ENCODE peak calls at places on chromosomes 16 and 17, in eight cellular contexts. R is non-pigmented ciliary epithelial cell; C is T-helper 1 cell; F is H1; A is AG09309; B is iris pigment epithelial cell; K is activated CD8-positive, alpha-beta memory T cell treated with anti-CD3 and anti-CD28 coated beads, Interleukin-2, amount 50 U/mL, for 48 hours; Q is astrocyte of the cerebellum. G is an unnamed sample.
A peak's percentile ranks its signal among the peaks of the same experiment; 100 is the strongest.

GRCh38 chr16:57689772-57690558 is 4.6 kb upstream of the DRC7 start:
- DNase-seq in R (no peak), C (no peak), F (no peak), A (no peak), B (peak; percentile 34), K (peak; percentile 67), Q (no peak), G (no peak)

GRCh38 chr16:66954097-66954659 is 6.9 kb upstream of the CES3 start:
- DNase-seq in R (no peak), C (peak; percentile 54), F (peak; percentile 38), A (no peak), B (peak; percentile 73), K (peak; percentile 86), Q (peak; percentile 55), G (peak; percentile 32)

GRCh38 chr17:34307110-34307509 is 12.1 kb upstream of the CCL8 start:
- DNase-seq in R (no peak), C (no peak), F (no peak), A (peak; percentile 70), B (peak; percentile 79), K (no peak), Q (no peak), G (no peak)

GRCh38 chr17:5552841-5553240 is 31.5 kb downstream of the NLRP1 start:
- DNase-seq in R (no peak), C (no peak), F (no peak), A (no peak), B (no peak), K (no peak), Q (no peak), G (no peak)

GRCh38 chr17:74243013-74243755 is 29.8 kb downstream of the TTYH2 start:
- DNase-seq in R (no peak), C (no peak), F (no peak), A (no peak), B (no peak), K (no peak), Q (no peak), G (no peak)

GRCh38 chr17:45136846-45137560 is 1.5 kb downstream of the ACBD4 start:
- DNase-seq in R (no peak), C (no peak), F (no peak), A (no peak), B (no peak), K (no peak), Q (no peak), G (no peak)

GRCh38 chr16:7374614-7375174 is 42.0 kb downstream of the RBFOX1 start:
- DNase-seq in R (no peak), C (no peak), F (no peak), A (no peak), B (no peak), K (no peak), Q (no peak), G (no peak)

GRCh38 chr16:75262104-75262799 is 10.8 kb upstream of the BCAR1 start:
- DNase-seq in R (no peak), C (no peak), F (no peak), A (no peak), B (peak; percentile 33), K (no peak), Q (no peak), G (no peak)

GRCh38 chr17:29111816-29112499 is 68.2 kb downstream of the MYO18A start:
- DNase-seq in R (no peak), C (peak; percentile 43), F (no peak), A (no peak), B (peak; percentile 64), K (peak; percentile 91), Q (no peak), G (peak; percentile 11)

GRCh38 chr16:56907401-56907800 is 24.5 kb upstream of the HERPUD1 start:
- DNase-seq in R (no peak), C (no peak), F (no peak), A (no peak), B (no peak), K (no peak), Q (no peak), G (no peak)

GRCh38 chr16:77148121-77148520 is 42.9 kb upstream of the MON1B start:
- DNase-seq in R (no peak), C (no peak), F (no peak), A (no peak), B (no peak), K (no peak), Q (no peak), G (no peak)

GRCh38 chr16:53973021-53973420 is 269.1 kb downstream of the FTO start:
- DNase-seq in R (no peak), C (no peak), F (no peak), A (no peak), B (no peak), K (no peak), Q (no peak), G (no peak)

GRCh38 chr17:73297934-73298861 is 13.6 kb downstream of the CDC42EP4 start:
- DNase-seq in R (no peak), C (no peak), F (no peak), A (no peak), B (peak; percentile 35), K (no peak), Q (no peak), G (no peak)

GRCh38 chr16:73143681-73144370 is 95.9 kb upstream of the ZFHX3 start:
- DNase-seq in R (no peak), C (no peak), F (no peak), A (no peak), B (peak; percentile 15), K (no peak), Q (no peak), G (no peak)

GRCh38 chr17:49898547-49899490 is 51.0 kb upstream of the TAC4 start:
- DNase-seq in R (no peak), C (no peak), F (peak; percentile 70), A (no peak), B (no peak), K (no peak), Q (no peak), G (no peak)

GRCh38 chr16:17467923-17468540 is 2.7 kb downstream of the XYLT1 start:
- DNase-seq in R (no peak), C (no peak), F (no peak), A (no peak), B (peak; percentile 7), K (no peak), Q (peak; percentile 65), G (no peak)

GRCh38 chr17:49738456-49739163 is 25.3 kb downstream of the FAM117A start:
- DNase-seq in R (no peak), C (no peak), F (no peak), A (no peak), B (no peak), K (no peak), Q (no peak), G (no peak)